ENCODE peak calls at places on chromosomes 16 and 17, in ten cellular contexts. H is spleen; G is psoas muscle; B is NT2/D1; V is adrenal gland; C is heart right ventricle; L is fibroblast of lung; O is naive thymus-derived CD4-positive, alpha-beta T cell; Y is brain microvascular endothelial cell; E is MM.1S. X is an unnamed sample.

GRCh38 chr16:87698241-87698640 is 67.5 kb downstream of the KLHDC4 start:
- DNase-seq in H (no peak), G (no peak), B (no peak), V (no peak), C (no peak), L (no peak), O (no peak), Y (no peak), E (no peak), X (no peak)

GRCh38 chr16:30997000-30997886 is 12.2 kb downstream of the HSD3B7 start:
- DNase-seq in H (peak; percentile 96), G (peak; percentile 88), B (no peak), V (peak; percentile 88), C (peak; percentile 90), L (peak; percentile 64), O (peak; percentile 66), Y (peak; percentile 64), E (peak; percentile 52), X (peak; percentile 81)

GRCh38 chr16:46830417-46830901 is 521 bp downstream of the C16orf87 start:
- DNase-seq in H (peak; percentile 92), G (peak; percentile 42), B (no peak), V (peak; percentile 43), C (peak; percentile 43), L (no peak), O (no peak), Y (no peak), E (peak; percentile 52), X (no peak)

GRCh38 chr16:4358831-4359561 is 7.9 kb upstream of the PAM16 start:
- DNase-seq in H (peak; percentile 91), G (peak; percentile 78), B (peak; percentile 55), V (peak; percentile 75), C (peak; percentile 78), L (peak; percentile 34), O (peak; percentile 60), Y (no peak), E (no peak), X (no peak)

GRCh38 chr17:51154176-51154575 is 817 bp downstream of the NME1 start:
- DNase-seq in H (no peak), G (no peak), B (no peak), V (no peak), C (no peak), L (peak; percentile 12), O (no peak), Y (no peak), E (peak; percentile 14), X (no peak)

GRCh38 chr17:16941072-16941641 is 30.8 kb downstream of the TNFRSF13B start:
- DNase-seq in H (peak; percentile 47), G (no peak), B (no peak), V (no peak), C (no peak), L (no peak), O (no peak), Y (no peak), E (no peak), X (peak; percentile 9)

GRCh38 chr17:30969989-30970680 is 704 bp upstream of the RNF135 start:
- DNase-seq in H (no peak), G (no peak), B (no peak), V (no peak), C (no peak), L (peak; percentile 59), O (peak; percentile 23), Y (no peak), E (peak; percentile 84), X (peak; percentile 60)

GRCh38 chr16:14418795-14419225 is 211.2 kb downstream of the PARN start:
- DNase-seq in H (no peak), G (no peak), B (no peak), V (no peak), C (no peak), L (no peak), O (no peak), Y (no peak), E (no peak), X (peak; percentile 69)

GRCh38 chr16:68031951-68032350 is 8.9 kb downstream of the DUS2 start:
- DNase-seq in H (peak; percentile 37), G (no peak), B (no peak), V (no peak), C (no peak), L (no peak), O (no peak), Y (peak; percentile 11), E (no peak), X (no peak)

GRCh38 chr17:39604911-39605491 is 2.7 kb downstream of the NEUROD2 start:
- DNase-seq in H (no peak), G (no peak), B (no peak), V (no peak), C (no peak), L (no peak), O (no peak), Y (no peak), E (no peak), X (no peak)

GRCh38 chr16:15539197-15539596 is 103.8 kb downstream of the MARF1 start:
- DNase-seq in H (no peak), G (no peak), B (peak; percentile 57), V (no peak), C (no peak), L (no peak), O (no peak), Y (no peak), E (no peak), X (no peak)

GRCh38 chr16:22091721-22092120 is 620 bp upstream of the VWA3A start:
- DNase-seq in H (no peak), G (no peak), B (no peak), V (no peak), C (no peak), L (no peak), O (no peak), Y (no peak), E (no peak), X (no peak)

GRCh38 chr17:42673885-42674754 is 2.7 kb downstream of the PLEKHH3 start:
- DNase-seq in H (no peak), G (peak; percentile 85), B (no peak), V (peak; percentile 68), C (peak; percentile 81), L (peak; percentile 82), O (no peak), Y (no peak), E (no peak), X (peak; percentile 88)

DNA sequence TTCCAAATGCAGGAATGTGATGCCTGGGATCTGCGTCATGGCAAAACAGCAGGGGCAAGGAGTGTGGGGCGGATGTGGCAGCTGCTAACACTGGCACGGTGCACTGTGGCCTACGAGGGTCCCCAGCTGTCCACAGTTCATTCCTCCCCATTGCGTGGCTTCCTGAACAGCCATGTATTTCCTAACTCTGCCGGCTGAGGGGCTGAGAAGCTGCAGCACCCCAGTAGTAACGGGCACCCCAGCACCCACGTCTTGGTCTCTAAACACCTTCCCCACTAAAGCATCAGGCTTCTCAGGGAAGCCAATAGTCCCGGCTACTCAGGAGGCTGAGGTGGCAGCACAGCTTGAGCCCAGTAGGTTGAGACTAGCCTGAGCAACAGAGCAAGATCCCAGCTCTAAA is 47.6 kb downstream of the LMF1 start:
- DNase-seq in H (no peak), G (no peak), B (no peak), V (no peak), C (no peak), L (no peak), O (no peak), Y (no peak), E (no peak), X (no peak)
- H3K27me3 ChIP-seq in H (no peaks in the 10 kb centered on the region), G (no peaks in the 10 kb centered on the region), B (no peaks in the 10 kb centered on the region), V (no peaks in the 10 kb centered on the region), C (no peaks in the 10 kb centered on the region), L (no peaks in the 10 kb centered on the region), O (no peaks in the 10 kb centered on the region), Y (no peaks in the 10 kb centered on the region), E (peaks cover 97% of the 10 kb centered on the region), X (no peaks in the 10 kb centered on the region)

DNA sequence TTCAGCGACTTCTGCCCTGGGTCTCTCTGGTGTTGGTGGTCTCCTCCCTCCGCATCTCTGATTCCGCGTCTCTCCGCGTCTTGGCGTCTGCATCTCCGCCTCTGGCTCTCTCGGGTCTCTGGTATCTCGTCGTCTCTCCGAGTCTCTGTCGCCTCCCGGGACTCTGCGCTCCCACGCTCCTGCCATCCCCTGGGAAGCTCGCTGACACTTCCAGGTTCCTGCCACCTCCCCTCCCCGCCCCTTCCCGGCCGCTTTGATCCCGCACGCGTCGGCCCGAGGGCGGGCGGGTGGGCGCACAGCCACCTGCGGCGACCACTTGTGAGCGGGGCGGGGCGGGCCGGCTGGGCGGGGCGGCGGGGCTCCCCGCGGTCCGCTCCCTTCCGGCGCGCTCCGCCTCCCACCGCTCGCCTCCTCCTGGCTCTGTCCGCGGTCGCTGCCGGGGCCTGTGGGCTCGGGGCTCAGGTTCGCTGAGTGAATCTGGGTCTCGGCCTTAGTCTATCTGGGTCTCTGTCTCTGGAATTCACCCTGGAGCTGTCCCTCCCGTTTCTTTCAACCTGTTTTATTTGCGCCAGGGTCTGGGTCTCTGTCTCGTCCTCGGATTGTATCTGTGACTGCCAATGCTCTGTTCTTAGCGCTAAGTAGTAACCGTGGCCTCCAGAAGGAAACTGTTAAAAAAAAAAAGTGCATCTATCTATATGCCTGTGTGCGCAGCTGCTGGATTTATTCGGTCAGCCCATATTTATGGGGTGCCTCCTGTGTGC is 2.6 kb upstream of the HES7 start:
- DNase-seq in H (no peak), G (no peak), B (no peak), V (peak; percentile 45), C (peak; percentile 63), L (peak; percentile 61), O (peak; percentile 40), Y (no peak), E (peak; percentile 55), X (no peak)
- H3K27me3 ChIP-seq in H (peaks cover 39% of the 10 kb centered on the region), G (peaks cover 7% of the 10 kb centered on the region), B (peaks cover 74% of the 10 kb centered on the region), V (peaks cover 6% of the 10 kb centered on the region), C (peaks cover 86% of the 10 kb centered on the region), L (no peaks in the 10 kb centered on the region), O (peaks cover 3% of the 10 kb centered on the region), Y (no peaks in the 10 kb centered on the region), E (peaks cover 57% of the 10 kb centered on the region), X (peaks cover 10% of the 10 kb centered on the region)

GRCh38 chr17:7293821-7294613 is 422 bp downstream of the YBX2 start:
- DNase-seq in H (no peak), G (no peak), B (no peak), V (no peak), C (no peak), L (no peak), O (no peak), Y (no peak), E (no peak), X (peak; percentile 61)
- H3K27me3 ChIP-seq in H (peaks cover 38% of the 10 kb centered on the region), G (no peaks in the 10 kb centered on the region), B (peaks cover 12% of the 10 kb centered on the region), V (peaks cover 17% of the 10 kb centered on the region), C (peaks cover 72% of the 10 kb centered on the region), L (peaks cover 38% of the 10 kb centered on the region), O (no peaks in the 10 kb centered on the region), Y (peaks cover 51% of the 10 kb centered on the region), E (peaks cover 58% of the 10 kb centered on the region), X (no peaks in the 10 kb centered on the region)

DNA sequence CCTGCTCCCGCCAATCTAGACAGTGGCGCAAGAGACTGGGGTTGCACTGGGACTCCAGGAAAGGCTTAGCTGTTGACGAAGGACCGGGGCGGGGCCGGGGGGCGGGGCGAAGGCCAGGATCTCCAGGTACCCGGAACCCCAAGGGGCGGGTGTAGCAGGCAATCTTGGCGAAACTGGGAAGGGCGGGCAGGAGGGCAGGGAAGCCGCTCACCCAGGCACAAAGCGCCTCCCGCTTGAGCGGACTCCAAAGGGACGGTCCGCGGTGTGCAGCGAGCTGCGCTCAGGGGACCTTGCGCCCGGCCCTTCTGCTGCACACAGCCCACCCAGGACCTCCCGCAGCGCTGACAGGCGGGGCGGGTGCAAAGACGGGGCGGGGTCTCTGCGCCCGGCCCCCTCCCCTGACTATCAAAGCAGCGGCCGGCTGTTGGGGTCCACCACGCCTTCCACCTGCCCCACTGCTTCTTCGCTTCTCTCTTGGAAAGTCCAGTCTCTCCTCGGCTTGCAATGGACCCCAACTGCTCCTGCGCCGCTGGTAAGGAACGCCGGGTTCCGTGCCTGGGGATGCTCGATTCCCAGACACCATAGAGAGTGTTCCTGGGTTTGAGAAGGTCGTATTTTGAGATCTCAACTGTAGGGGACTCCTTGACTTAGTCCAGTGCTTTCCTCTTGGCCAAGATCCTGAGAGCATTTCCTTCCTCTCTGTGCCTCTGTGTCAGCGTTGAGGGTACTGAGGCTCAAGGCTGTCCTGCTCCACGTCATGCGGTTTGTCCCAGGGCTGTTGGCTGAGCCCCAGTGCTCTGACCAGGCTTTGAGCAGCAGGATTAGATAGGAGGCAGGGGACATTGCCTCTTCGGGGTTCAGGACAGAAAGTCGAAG is at the start of gene MT1F:
- DNase-seq in H (peak; percentile 91), G (peak; percentile 79), B (peak; percentile 90), V (peak; percentile 96), C (peak; percentile 73), L (peak; percentile 14), O (peak; percentile 55), Y (peak; percentile 22), E (peak; percentile 36), X (peak; percentile 73)
- H3K27me3 ChIP-seq in H (peaks cover 2% of the 10 kb centered on the region), G (peaks cover 1% of the 10 kb centered on the region), B (no peaks in the 10 kb centered on the region), V (no peaks in the 10 kb centered on the region), C (peaks cover 20% of the 10 kb centered on the region), L (peaks cover 29% of the 10 kb centered on the region), O (no peaks in the 10 kb centered on the region), Y (peaks cover 2% of the 10 kb centered on the region), E (peaks cover 69% of the 10 kb centered on the region), X (no peaks in the 10 kb centered on the region)

X was measured in tibial artery.